ENCODE peak calls at places on chromosomes 1 and 21, in five cellular contexts. V is GM12878, T is GM12891, Y is H1, P is K562. G is an unnamed sample.

GRCh38 chr1:18681423-18681835 is 50.8 kb downstream of the PAX7 start:
- DNase-seq in T (peak; percentile 52), V (no peak), Y (no peak), P (peak; percentile 85), G (peak; percentile 41)

GRCh38 chr1:27042670-27043069 is 30.0 kb upstream of the TENT5B start:
- DNase-seq in Y (no peak), T (no peak), V (no peak), P (no peak), G (no peak)

GRCh38 chr21:38768385-38769071 is 37.2 kb upstream of the ETS2 start:
- DNase-seq in T (no peak), Y (no peak), P (peak; percentile 24), V (no peak), G (no peak)

GRCh38 chr1:54542120-54542961 is 5.7 kb upstream of the ACOT11 start:
- DNase-seq in V (peak; percentile 9), Y (peak; percentile 76), P (peak; percentile 79), T (peak; percentile 52), G (no peak)

GRCh38 chr1:109773203-109773899 is 9.6 kb upstream of the EPS8L3 start:
- DNase-seq in P (peak; percentile 70), T (peak; percentile 68), Y (peak; percentile 34), V (peak; percentile 28), G (peak; percentile 63)

GRCh38 chr1:211579434-211580302 is 707 bp upstream of the SLC30A1 start:
- DNase-seq in V (no peak), Y (peak; percentile 21), T (no peak), P (no peak), G (no peak)

GRCh38 chr1:227541129-227541528 is 22.2 kb upstream of the ZNF678 start:
- DNase-seq in T (no peak), P (no peak), V (no peak), Y (no peak), G (no peak)

GRCh38 chr1:45032833-45033232 is 20.8 kb downstream of the UROD start:
- DNase-seq in V (no peak), P (no peak), Y (no peak), T (no peak), G (no peak)

GRCh38 chr1:19405195-19405760 is 80.1 kb downstream of the CAPZB start:
- DNase-seq in Y (no peak), T (no peak), V (no peak), P (peak; percentile 37), G (no peak)

GRCh38 chr1:9289724-9290493 is 2.8 kb upstream of the SPSB1 start:
- DNase-seq in P (no peak), T (no peak), V (no peak), Y (no peak), G (no peak)
- TF ChIP-seq TAF1 in P (no peak), T (no peak), V (no peak), Y (no peak), G (no peak)

DNA sequence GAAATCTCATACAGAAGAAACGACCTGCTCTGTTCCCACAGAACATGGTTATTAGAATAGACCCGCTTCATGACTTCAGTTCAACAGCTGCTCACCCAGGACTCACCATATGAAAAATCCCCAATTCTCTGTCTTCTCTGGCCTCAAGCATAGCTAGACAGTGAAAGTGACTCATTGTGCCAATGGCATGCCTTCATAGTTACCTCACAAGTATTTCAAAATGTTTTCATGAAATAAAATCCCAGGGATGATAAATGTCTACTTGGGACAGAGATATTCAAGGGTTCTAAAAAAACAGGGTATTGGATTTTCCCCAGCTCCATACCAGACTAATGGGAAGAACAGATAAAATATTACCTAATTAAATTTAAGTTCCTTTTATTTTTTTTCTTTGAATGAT is 82.3 kb downstream of the NOTCH2 start:
- DNase-seq in V (no peak), T (no peak), P (no peak), Y (no peak), G (no peak)
- TF ChIP-seq TAF1 in V (no peak), T (no peak), P (no peak), Y (no peak), G (no peak)

DNA sequence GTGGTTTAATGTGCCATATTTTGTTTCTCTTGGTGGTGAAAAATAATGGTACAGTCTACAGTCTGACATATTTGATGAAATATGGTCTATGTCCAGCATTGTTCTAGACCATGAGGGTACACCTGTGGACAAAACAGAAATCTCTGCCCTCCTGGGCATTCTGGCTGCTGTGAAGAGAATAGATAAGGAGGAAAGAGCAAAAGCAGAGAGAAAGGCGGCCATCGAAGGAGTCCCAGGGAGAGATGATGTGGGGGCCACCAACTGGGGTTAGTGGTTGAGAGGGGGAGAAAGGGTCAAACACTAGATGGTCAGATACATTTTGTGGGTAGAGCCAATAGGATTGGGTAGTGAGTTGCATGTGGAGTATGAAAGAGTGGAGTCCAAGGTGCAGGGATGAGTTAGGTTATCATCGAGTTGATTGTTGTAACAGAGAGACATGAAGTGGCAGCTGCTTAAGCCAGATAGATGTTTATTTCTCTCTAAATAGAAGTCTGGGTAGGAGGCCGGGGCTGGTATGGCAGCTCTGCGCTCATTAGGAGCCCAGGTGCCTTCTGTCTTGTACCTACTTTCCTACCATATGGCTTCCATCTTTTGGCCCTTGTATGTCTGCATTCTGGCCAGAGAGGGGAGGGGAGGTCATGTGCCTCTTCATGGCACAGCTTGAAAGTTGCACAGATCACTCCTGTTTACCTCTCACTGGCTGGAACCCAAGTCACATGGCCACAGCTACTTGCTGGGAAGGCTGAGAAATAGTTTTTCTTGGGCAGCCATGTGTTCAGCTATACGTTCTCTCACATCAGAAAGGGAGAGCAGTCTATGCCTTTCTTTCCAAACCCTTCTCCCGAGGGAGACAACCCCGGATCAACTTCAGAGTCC is 13.0 kb downstream of the UBE4B start:
- DNase-seq in V (no peak), Y (no peak), T (no peak), P (peak; percentile 52), G (no peak)
- TF ChIP-seq TAF1 in V (no peak), Y (no peak), T (no peak), P (no peak), G (no peak)

GRCh38 chr1:153945131-153945794 is 1.3 kb downstream of the DENND4B start:
- DNase-seq in T (peak; percentile 82), P (peak; percentile 59), Y (no peak), V (no peak), G (peak; percentile 76)
- TF ChIP-seq TAF1 in T (no peak), P (peak; percentile 20), Y (no peak), V (peak; percentile 28), G (no peak)

DNA sequence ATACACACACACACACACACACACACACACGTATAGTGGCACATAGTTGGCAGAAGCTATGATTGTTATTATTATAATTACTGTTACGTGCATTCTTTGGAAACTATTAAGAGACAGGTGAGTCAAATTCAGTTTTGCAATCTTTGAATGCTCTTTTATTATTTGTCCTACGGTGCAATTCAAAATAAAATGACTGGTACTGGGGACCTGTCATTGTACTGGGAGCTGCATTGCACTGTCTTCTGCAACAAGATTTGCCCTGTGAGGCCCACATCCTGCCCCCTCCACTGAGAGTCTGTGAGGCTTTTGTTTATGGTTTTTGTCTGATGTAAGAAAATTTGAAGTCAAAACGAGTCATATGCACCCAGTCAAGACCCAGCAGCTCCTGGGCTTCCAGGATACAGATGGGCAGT is 1.9 kb downstream of the LY9 start:
- DNase-seq in T (no peak), Y (no peak), V (no peak), P (no peak), G (no peak)
- TF ChIP-seq TAF1 in T (no peak), Y (no peak), V (no peak), P (no peak), G (no peak)

DNA sequence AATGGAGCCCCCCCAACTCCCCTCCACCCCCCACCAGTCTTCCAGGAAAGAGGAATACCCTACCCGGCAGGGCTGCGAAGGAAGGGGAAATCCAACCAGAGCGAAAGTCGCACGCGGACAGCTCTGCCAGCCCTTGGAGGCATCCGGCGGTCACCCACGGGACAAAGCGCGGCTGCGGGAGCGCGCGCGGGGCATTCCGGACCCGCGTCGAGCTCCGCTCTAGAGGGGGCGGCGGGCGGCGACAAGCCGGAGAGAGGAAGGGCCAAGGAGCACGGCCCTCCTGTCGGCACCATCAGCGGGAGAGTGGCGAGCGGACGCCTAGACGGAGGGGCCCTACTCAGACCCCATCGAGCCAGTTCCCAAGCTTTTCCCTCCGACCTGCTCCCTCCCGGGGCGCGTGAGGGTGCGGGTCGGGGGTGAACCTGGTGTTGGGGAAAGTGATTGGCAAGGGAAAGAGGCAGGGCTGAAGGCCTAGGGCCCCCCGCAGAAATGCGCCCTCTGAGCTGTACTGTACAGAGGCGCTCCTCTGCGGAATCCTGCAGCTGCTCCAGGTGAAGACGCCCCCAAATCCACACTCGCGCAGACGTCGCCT is 432 bp upstream of the RASSF5 start:
- DNase-seq in P (no peak), V (no peak), Y (no peak), T (no peak), G (peak; percentile 49)
- TF ChIP-seq TAF1 in P (no peak), V (no peak), Y (no peak), T (no peak), G (no peak)